ENCODE peak calls at places on chromosomes 1 and 21, in six cellular contexts. L is sigmoid colon, R is IMR-90, J is testis, C is breast epithelium, T is suprapubic skin. A is an unnamed sample.

GRCh38 chr1:2967881-2968280 is 53.4 kb upstream of the ACTRT2 start:
- DNase-seq in R (no peak), T (peak), J (no peak), L (peak), C (no peak), A (no peak)

GRCh38 chr1:14323665-14324630 is 274.5 kb upstream of the KAZN start:
- DNase-seq in R (no peak), C (no peak), L (no peak), T (no peak), J (no peak), A (no peak)

GRCh38 chr1:61457526-61457925 is 267.4 kb downstream of the TM2D1 start:
- DNase-seq in L (no peak), J (no peak), T (no peak), C (no peak), R (no peak), A (no peak)

GRCh38 chr21:42513151-42513984 is at the start of gene SLC37A1:
- DNase-seq in L (peak), C (no peak), R (no peak), J (peak), T (no peak), A (no peak)

GRCh38 chr1:51296379-51297357 is 33.7 kb downstream of the TTC39A start:
- DNase-seq in T (peak), J (peak), L (peak), R (peak), C (peak), A (peak)

GRCh38 chr1:3501856-3502665 is 47.6 kb downstream of the ARHGEF16 start:
- DNase-seq in C (peak), R (peak), L (peak), J (peak), T (peak), A (peak)

GRCh38 chr1:154812911-154813816 is 56.9 kb downstream of the KCNN3 start:
- DNase-seq in L (no peak), R (peak), J (peak), C (no peak), T (no peak), A (no peak)

GRCh38 chr1:158311066-158311465 is 20.3 kb downstream of the CD1B start:
- DNase-seq in T (no peak), L (no peak), C (no peak), J (no peak), R (no peak), A (no peak)

GRCh38 chr1:227318852-227319607 is 738 bp upstream of the CDC42BPA start:
- DNase-seq in L (peak), C (peak), J (peak), T (peak), R (peak), A (no peak)

GRCh38 chr1:43651188-43651587 is 1.2 kb downstream of the KDM4A start:
- DNase-seq in T (no peak), L (no peak), R (no peak), C (no peak), J (no peak), A (no peak)

GRCh38 chr1:161121838-161122237 is 3.9 kb downstream of the NIT1 start:
- DNase-seq in L (no peak), T (no peak), R (no peak), C (no peak), J (no peak), A (no peak)

GRCh38 chr1:41285818-41286217 is 43.7 kb upstream of the SCMH1 start:
- DNase-seq in T (no peak), J (no peak), L (no peak), C (no peak), R (no peak), A (no peak)

GRCh38 chr1:193040011-193040410 is 19.1 kb downstream of the UCHL5 start:
- DNase-seq in J (no peak), R (no peak), C (no peak), L (no peak), T (no peak), A (no peak)

GRCh38 chr1:204721378-204722041 is 36.0 kb upstream of the LRRN2 start:
- DNase-seq in R (no peak), J (no peak), C (no peak), T (no peak), L (peak), A (no peak)

GRCh38 chr21:25938673-25939395 is 204.1 kb downstream of the GABPA start:
- DNase-seq in L (no peak), T (no peak), C (no peak), R (no peak), J (no peak), A (no peak)

GRCh38 chr1:111491070-111491469 is 12.4 kb downstream of the ADORA3 start:
- DNase-seq in J (no peak), C (no peak), L (no peak), T (no peak), R (no peak), A (no peak)

GRCh38 chr1:198970919-198971318 is 332.1 kb downstream of the PTPRC start:
- DNase-seq in L (no peak), T (no peak), C (no peak), J (no peak), R (peak), A (no peak)

GRCh38 chr1:33624991-33625870 is 152.8 kb downstream of the ZSCAN20 start:
- DNase-seq in R (no peak), T (no peak), C (no peak), J (peak), L (no peak), A (no peak)

GRCh38 chr21:44637018-44637850 is at the start of gene KRTAP10-10:
- DNase-seq in J (no peak), L (no peak), R (no peak), C (no peak), T (no peak), A (no peak)

GRCh38 chr1:39407889-39408640 is 83.4 kb upstream of the BMP8A start:
- DNase-seq in R (no peak), T (no peak), L (no peak), C (no peak), J (no peak), A (no peak)

GRCh38 chr21:38092033-38092432 is 164.8 kb upstream of the KCNJ15 start:
- DNase-seq in J (no peak), L (no peak), C (no peak), T (no peak), R (no peak), A (no peak)

GRCh38 chr21:16419188-16419874 is 689.5 kb downstream of the USP25 start:
- DNase-seq in T (peak), C (peak), R (peak), L (peak), J (peak), A (no peak)

GRCh38 chr1:119488216-119488615 is 18.8 kb upstream of the HSD3B1 start:
- DNase-seq in T (no peak), C (no peak), J (no peak), L (no peak), R (no peak), A (no peak)

GRCh38 chr1:119489201-119489600 is 17.8 kb upstream of the HSD3B1 start:
- DNase-seq in L (no peak), J (no peak), R (no peak), C (no peak), T (no peak), A (no peak)

GRCh38 chr1:119492763-119493162 is 14.2 kb upstream of the HSD3B1 start:
- DNase-seq in L (no peak), T (no peak), R (no peak), C (no peak), J (no peak), A (no peak)
- H3K4me3 ChIP-seq in L (no peak), T (no peak), R (no peak), C (no peak), J (no peak), A (no peak)

GRCh38 chr1:21674957-21675356 is 5.8 kb upstream of the RAP1GAP start:
- DNase-seq in R (no peak), J (no peak), L (peak), T (no peak), C (no peak), A (no peak)
- TF ChIP-seq POLR2A in R (no peak), J (no peak), L (no peak), T (no peak), C (no peak), A (no peak)

DNA sequence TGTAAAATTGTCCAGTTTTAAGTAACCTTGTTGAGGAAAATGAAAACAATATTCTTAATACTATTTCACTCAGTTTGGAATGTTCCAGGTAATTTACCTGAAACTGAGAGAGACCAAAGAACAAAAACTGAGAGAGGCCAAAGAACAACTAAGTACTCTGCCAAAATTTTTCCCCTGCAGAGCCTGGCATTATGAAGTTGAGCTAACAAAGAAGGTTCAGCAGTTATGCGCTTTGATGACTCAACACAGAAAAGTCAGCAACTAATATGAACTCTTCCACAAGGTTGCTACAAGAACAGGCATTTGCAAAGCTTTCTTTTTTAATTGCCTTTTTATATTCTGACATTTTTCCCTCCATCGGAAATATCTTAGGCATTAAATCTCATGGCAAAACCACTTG is 270.9 kb downstream of the CHRM3 start:
- DNase-seq in L (no peak), T (no peak), R (no peak), J (no peak), C (no peak), A (no peak)
- H3K27ac ChIP-seq in L (no peak), T (no peak), R (no peak), J (no peak), C (no peak), A (no peak)

DNA sequence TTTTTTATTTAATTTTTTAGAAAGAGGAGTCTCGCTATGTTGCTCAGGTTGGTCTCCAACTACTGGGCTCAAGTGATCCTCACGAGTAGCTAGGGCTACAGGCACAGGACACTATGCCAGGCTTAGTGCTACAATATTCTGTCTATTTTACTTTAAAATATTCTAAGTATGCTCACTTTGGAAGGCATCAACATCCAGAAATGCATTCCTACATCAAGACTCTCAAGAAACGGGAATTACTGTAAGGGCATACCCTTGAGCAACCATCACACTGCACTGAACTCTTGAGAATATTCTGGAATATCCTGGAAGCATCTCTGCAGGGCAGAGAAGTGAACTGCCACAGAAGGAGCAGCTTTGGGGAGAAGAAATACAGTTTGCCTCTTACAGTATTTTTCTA is 565 bp upstream of the DMRTB1 start:
- DNase-seq in L (no peak), R (no peak), T (no peak), C (no peak), J (no peak), A (no peak)
- H3K4me3 ChIP-seq in L (no peak), R (no peak), T (no peak), C (no peak), J (peak), A (no peak)

DNA sequence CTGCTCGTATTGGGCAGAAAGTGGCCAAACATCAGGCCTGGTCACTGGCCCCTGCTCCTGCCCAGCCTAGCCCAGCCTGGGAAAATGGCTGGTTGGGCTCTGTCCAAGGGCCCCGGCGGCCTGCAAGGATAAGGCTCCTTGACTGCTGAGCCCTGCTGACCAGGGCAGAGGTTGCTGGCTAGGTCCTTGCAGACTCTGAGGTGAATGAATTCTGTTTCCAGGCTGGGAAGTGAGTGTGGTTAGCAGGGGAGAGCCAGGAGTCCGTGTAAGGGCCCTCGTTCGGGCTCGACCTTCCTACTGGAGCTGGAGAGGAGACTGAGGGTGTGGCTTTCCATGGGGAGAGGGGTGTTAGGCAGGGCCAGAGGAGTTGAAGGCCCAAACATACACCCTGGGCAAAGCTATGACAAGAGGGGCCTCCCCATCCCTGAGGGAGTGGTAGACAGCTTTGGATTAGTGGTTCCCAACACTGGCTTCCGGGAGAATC is 20.6 kb downstream of the CSF1 start:
- DNase-seq in J (peak), L (peak), T (peak), C (peak), R (peak), A (no peak)
- TF ChIP-seq POLR2A in J (no peak), L (no peak), T (no peak), C (no peak), R (no peak), A (no peak)

DNA sequence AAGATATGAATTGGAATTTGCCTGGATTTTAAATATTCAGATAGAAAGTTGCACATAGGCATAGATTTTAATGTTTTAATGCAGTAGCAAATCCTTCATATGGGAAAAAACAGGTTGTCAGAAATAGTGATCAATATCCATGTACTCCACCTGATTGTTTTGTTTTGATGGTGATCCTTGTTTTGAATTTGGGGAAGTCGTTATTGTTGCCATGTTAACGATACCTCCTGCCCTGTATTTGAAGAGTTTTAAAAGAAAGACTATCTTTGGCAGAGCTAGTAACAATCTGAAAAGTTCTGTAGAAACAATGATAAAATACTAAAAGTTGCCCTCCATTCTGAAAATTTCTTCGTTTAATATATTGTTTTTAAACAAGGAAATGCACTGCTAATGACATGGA is 1.1 kb downstream of the CEP350 start:
- DNase-seq in C (no peak), R (no peak), J (no peak), L (no peak), T (no peak), A (no peak)
- H3K27ac ChIP-seq in C (peak), R (no peak), J (peak), L (peak), T (peak), A (peak)

GRCh38 chr1:183612407-183612806 is 22.1 kb upstream of the NCF2 start:
- DNase-seq in R (no peak), C (no peak), L (no peak), T (no peak), J (no peak), A (no peak)
- H3K4me3 ChIP-seq in R (no peak), C (no peak), L (no peak), T (no peak), J (no peak), A (no peak)

GRCh38 chr1:94079991-94080388 is 41.0 kb downstream of the ABCA4 start:
- DNase-seq in L (no peak), T (no peak), J (no peak), R (no peak), C (no peak), A (no peak)
- TF ChIP-seq POLR2A in L (no peak), T (no peak), J (no peak), R (no peak), C (no peak), A (no peak)

DNA sequence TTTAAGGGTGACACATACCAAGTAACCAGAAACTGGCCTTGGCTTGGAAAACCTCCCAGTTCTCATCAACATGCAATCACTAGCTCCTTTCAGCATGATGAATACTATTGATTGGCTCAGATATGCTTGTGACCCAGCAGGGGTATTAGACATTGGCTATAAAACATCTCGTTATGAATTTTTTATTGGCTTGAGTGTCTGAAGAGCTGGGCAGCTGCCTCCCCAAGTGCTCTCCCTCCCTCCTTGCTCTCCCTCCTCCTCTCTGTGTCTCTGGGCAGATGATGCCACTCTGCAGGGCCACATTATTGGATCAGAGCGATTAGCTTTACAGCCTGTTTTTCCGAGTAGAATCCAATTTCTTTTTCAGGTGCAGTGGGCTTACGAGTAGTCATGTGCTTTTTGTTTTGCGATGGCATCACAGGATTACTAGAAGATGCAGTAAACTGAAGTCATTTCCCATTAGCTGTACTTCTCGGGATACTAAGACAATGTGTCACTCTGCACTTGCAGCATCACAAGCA is 79.3 kb upstream of the ATF3 start:
- DNase-seq in R (peak), J (no peak), C (no peak), T (no peak), L (no peak), A (no peak)
- H3K27ac ChIP-seq in R (no peak), J (no peak), C (no peak), T (no peak), L (no peak), A (no peak)

A was measured in esophagus squamous epithelium.